ENCODE peak calls at places on chromosomes 7 and 10, in five cellular contexts. One of them, this sample, is unnamed. For H3K4me1 and H3K9me3, the result is how much of the 10 kb centered on the place peaks cover.

GRCh38 chr10:92751534-92751811 is 61.7 kb downstream of the HHEX start:
- DNase-seq in left lung: no peak
- DNase-seq in ovary: no peak
- DNase-seq in adrenal gland: no peak
- DNase-seq in neural progenitor cell: no peak
- DNase-seq in this sample: no peak

GRCh38 chr10:129969528-129970264 is 5.6 kb upstream of the EBF3 start:
- DNase-seq in adrenal gland: no peak
- DNase-seq in ovary: no peak
- DNase-seq in neural progenitor cell: peak
- DNase-seq in left lung: no peak
- DNase-seq in this sample: peak

GRCh38 chr7:121798896-121799295 is 74.1 kb upstream of the PTPRZ1 start:
- DNase-seq in adrenal gland: no peak
- DNase-seq in neural progenitor cell: peak
- DNase-seq in ovary: no peak
- DNase-seq in left lung: no peak
- DNase-seq in this sample: no peak

GRCh38 chr10:114389429-114389828 is 14.9 kb downstream of the AFAP1L2 start:
- DNase-seq in adrenal gland: peak
- DNase-seq in ovary: peak
- DNase-seq in left lung: no peak
- DNase-seq in neural progenitor cell: no peak
- DNase-seq in this sample: peak

GRCh38 chr7:107125475-107125874 is 43.3 kb upstream of the HBP1 start:
- DNase-seq in adrenal gland: no peak
- DNase-seq in neural progenitor cell: no peak
- DNase-seq in ovary: no peak
- DNase-seq in left lung: no peak
- DNase-seq in this sample: no peak

GRCh38 chr7:133248901-133249300 is 4.0 kb upstream of the EXOC4 start:
- DNase-seq in adrenal gland: no peak
- DNase-seq in neural progenitor cell: no peak
- DNase-seq in left lung: no peak
- DNase-seq in ovary: no peak
- DNase-seq in this sample: no peak

GRCh38 chr7:137245890-137246289 is 97.6 kb downstream of the PTN start:
- DNase-seq in left lung: no peak
- DNase-seq in neural progenitor cell: no peak
- DNase-seq in ovary: no peak
- DNase-seq in adrenal gland: no peak
- DNase-seq in this sample: no peak

GRCh38 chr7:50272808-50273207 is 31.7 kb upstream of the IKZF1 start:
- DNase-seq in adrenal gland: no peak
- DNase-seq in ovary: no peak
- DNase-seq in left lung: no peak
- DNase-seq in neural progenitor cell: no peak
- DNase-seq in this sample: no peak

GRCh38 chr7:41826641-41827040 is 123.8 kb upstream of the INHBA start:
- DNase-seq in adrenal gland: no peak
- DNase-seq in ovary: no peak
- DNase-seq in left lung: no peak
- DNase-seq in neural progenitor cell: no peak
- DNase-seq in this sample: no peak

GRCh38 chr7:112104153-112104552 is 102.0 kb downstream of the DOCK4 start:
- DNase-seq in adrenal gland: no peak
- DNase-seq in ovary: no peak
- DNase-seq in left lung: no peak
- DNase-seq in neural progenitor cell: no peak
- DNase-seq in this sample: no peak

GRCh38 chr7:134948736-134949135 is 37.6 kb upstream of the AGBL3 start:
- DNase-seq in left lung: no peak
- DNase-seq in adrenal gland: peak
- DNase-seq in ovary: no peak
- DNase-seq in neural progenitor cell: no peak
- DNase-seq in this sample: no peak

GRCh38 chr7:140342732-140343514 is 55.4 kb downstream of the SLC37A3 start:
- DNase-seq in adrenal gland: peak
- DNase-seq in left lung: no peak
- DNase-seq in ovary: no peak
- DNase-seq in neural progenitor cell: peak
- DNase-seq in this sample: peak

GRCh38 chr10:105956550-105956949 is 1208.0 kb downstream of the SORCS1 start:
- DNase-seq in neural progenitor cell: no peak
- DNase-seq in left lung: no peak
- DNase-seq in adrenal gland: no peak
- DNase-seq in ovary: no peak
- DNase-seq in this sample: no peak

GRCh38 chr10:124262249-124262865 is 156.4 kb downstream of the OAT start:
- DNase-seq in neural progenitor cell: no peak
- DNase-seq in left lung: peak
- DNase-seq in ovary: no peak
- DNase-seq in adrenal gland: no peak
- DNase-seq in this sample: peak

GRCh38 chr7:157575777-157576176 is 239.0 kb downstream of the DNAJB6 start:
- DNase-seq in adrenal gland: no peak
- DNase-seq in left lung: no peak
- DNase-seq in neural progenitor cell: no peak
- DNase-seq in ovary: no peak
- DNase-seq in this sample: no peak

GRCh38 chr10:130493021-130493420 is 356.8 kb downstream of the GLRX3 start:
- DNase-seq in left lung: peak
- DNase-seq in neural progenitor cell: no peak
- DNase-seq in adrenal gland: no peak
- DNase-seq in ovary: no peak
- DNase-seq in this sample: peak

GRCh38 chr7:86991093-86991769 is 68.2 kb downstream of the ELAPOR2 start:
- DNase-seq in neural progenitor cell: no peak
- DNase-seq in left lung: no peak
- DNase-seq in ovary: no peak
- DNase-seq in adrenal gland: no peak
- DNase-seq in this sample: no peak

GRCh38 chr7:100091411-100092181 is 2.8 kb downstream of the COPS6 start:
- DNase-seq in neural progenitor cell: peak
- DNase-seq in adrenal gland: no peak
- DNase-seq in ovary: no peak
- DNase-seq in left lung: no peak
- DNase-seq in this sample: no peak

GRCh38 chr10:27504007-27504890 is at the start of gene RAB18:
- DNase-seq in adrenal gland: peak
- DNase-seq in left lung: peak
- DNase-seq in ovary: peak
- DNase-seq in neural progenitor cell: peak
- DNase-seq in this sample: peak

GRCh38 chr7:20541615-20542349 is 73.7 kb upstream of the ABCB5 start:
- DNase-seq in neural progenitor cell: no peak
- DNase-seq in adrenal gland: no peak
- DNase-seq in ovary: no peak
- DNase-seq in left lung: no peak
- DNase-seq in this sample: no peak

GRCh38 chr7:102860351-102860811 is 52.4 kb upstream of the LRRC17 start:
- DNase-seq in ovary: peak
- DNase-seq in left lung: no peak
- DNase-seq in neural progenitor cell: no peak
- DNase-seq in adrenal gland: no peak
- DNase-seq in this sample: no peak

GRCh38 chr7:80053098-80053497 is 81.5 kb upstream of the GNAI1 start:
- DNase-seq in ovary: no peak
- DNase-seq in left lung: no peak
- DNase-seq in neural progenitor cell: peak
- DNase-seq in adrenal gland: no peak
- DNase-seq in this sample: no peak

GRCh38 chr10:80520661-80521488 is 16.8 kb upstream of the SH2D4B start:
- DNase-seq in neural progenitor cell: no peak
- DNase-seq in adrenal gland: no peak
- DNase-seq in left lung: no peak
- DNase-seq in ovary: no peak
- DNase-seq in this sample: peak

GRCh38 chr10:86649471-86650150 is 4.7 kb upstream of the OPN4 start:
- DNase-seq in ovary: no peak
- DNase-seq in left lung: no peak
- DNase-seq in adrenal gland: no peak
- DNase-seq in neural progenitor cell: no peak
- DNase-seq in this sample: peak

GRCh38 chr7:66419210-66419609 is 209.5 kb upstream of the KCTD7 start:
- DNase-seq in neural progenitor cell: no peak
- DNase-seq in ovary: no peak
- DNase-seq in left lung: no peak
- DNase-seq in adrenal gland: peak
- DNase-seq in this sample: no peak

GRCh38 chr10:68269562-68269961 is 37.6 kb upstream of the ATOH7 start:
- DNase-seq in adrenal gland: no peak
- DNase-seq in left lung: no peak
- DNase-seq in neural progenitor cell: no peak
- DNase-seq in ovary: no peak
- DNase-seq in this sample: no peak

GRCh38 chr10:50431118-50431517 is 179.8 kb upstream of the ASAH2 start:
- DNase-seq in neural progenitor cell: no peak
- DNase-seq in left lung: no peak
- DNase-seq in ovary: no peak
- DNase-seq in adrenal gland: no peak
- DNase-seq in this sample: no peak

GRCh38 chr10:82980321-82980720 is 1105.3 kb downstream of the NRG3 start:
- DNase-seq in neural progenitor cell: no peak
- DNase-seq in adrenal gland: no peak
- DNase-seq in left lung: no peak
- DNase-seq in ovary: no peak
- DNase-seq in this sample: no peak

GRCh38 chr10:2439983-2440382 is 627.4 kb upstream of the PFKP start:
- DNase-seq in ovary: no peak
- DNase-seq in neural progenitor cell: no peak
- DNase-seq in left lung: no peak
- DNase-seq in adrenal gland: no peak
- DNase-seq in this sample: no peak

GRCh38 chr7:42493436-42494198 is 256.6 kb upstream of the GLI3 start:
- DNase-seq in ovary: peak
- DNase-seq in left lung: peak
- DNase-seq in neural progenitor cell: peak
- DNase-seq in adrenal gland: peak
- DNase-seq in this sample: peak

GRCh38 chr7:88141025-88141424 is 78.8 kb downstream of the SRI start:
- DNase-seq in neural progenitor cell: peak
- DNase-seq in ovary: no peak
- DNase-seq in left lung: no peak
- DNase-seq in adrenal gland: no peak
- DNase-seq in this sample: no peak

GRCh38 chr10:58348571-58349033 is 13.8 kb downstream of the UBE2D1 start:
- DNase-seq in ovary: no peak
- DNase-seq in neural progenitor cell: peak
- DNase-seq in adrenal gland: no peak
- DNase-seq in left lung: no peak
- DNase-seq in this sample: no peak

GRCh38 chr10:33559105-33559504 is 224.6 kb upstream of the NRP1 start:
- DNase-seq in left lung: no peak
- DNase-seq in adrenal gland: no peak
- DNase-seq in ovary: peak
- DNase-seq in neural progenitor cell: no peak
- DNase-seq in this sample: peak

GRCh38 chr7:73683056-73683915 is at the start of the genes BUD23 and DNAJC30:
- DNase-seq in ovary: peak
- DNase-seq in left lung: peak
- DNase-seq in adrenal gland: peak
- DNase-seq in neural progenitor cell: peak
- DNase-seq in this sample: peak
- TF ChIP-seq CTCF in ovary: no peak
- TF ChIP-seq CTCF in left lung: no peak
- TF ChIP-seq CTCF in adrenal gland: peak
- TF ChIP-seq CTCF in neural progenitor cell: no peak
- TF ChIP-seq CTCF in this sample: no peak

GRCh38 chr7:151666886-151667285 is 147.2 kb upstream of the RHEB start:
- DNase-seq in neural progenitor cell: no peak
- DNase-seq in left lung: no peak
- DNase-seq in ovary: no peak
- DNase-seq in adrenal gland: no peak
- DNase-seq in this sample: no peak

GRCh38 chr7:151662291-151662690 is 142.6 kb upstream of the RHEB start:
- DNase-seq in left lung: no peak
- DNase-seq in adrenal gland: no peak
- DNase-seq in ovary: no peak
- DNase-seq in neural progenitor cell: no peak
- DNase-seq in this sample: no peak

GRCh38 chr7:151663382-151664100 is 143.8 kb upstream of the RHEB start:
- DNase-seq in left lung: no peak
- DNase-seq in adrenal gland: no peak
- DNase-seq in neural progenitor cell: no peak
- DNase-seq in ovary: no peak
- DNase-seq in this sample: no peak

GRCh38 chr7:151665363-151665762 is 145.7 kb upstream of the RHEB start:
- DNase-seq in left lung: no peak
- DNase-seq in adrenal gland: peak
- DNase-seq in neural progenitor cell: no peak
- DNase-seq in ovary: peak
- DNase-seq in this sample: peak

GRCh38 chr7:151664268-151664667 is 144.6 kb upstream of the RHEB start:
- DNase-seq in ovary: no peak
- DNase-seq in neural progenitor cell: no peak
- DNase-seq in left lung: no peak
- DNase-seq in adrenal gland: no peak
- DNase-seq in this sample: no peak
- H3K4me1 ChIP-seq in ovary: under half
- H3K4me1 ChIP-seq in neural progenitor cell: under half
- H3K4me1 ChIP-seq in left lung: under half
- H3K4me1 ChIP-seq in adrenal gland: under half
- H3K4me1 ChIP-seq in this sample: under half

GRCh38 chr7:154861589-154861988 is 141.3 kb downstream of the PAXIP1 start:
- DNase-seq in ovary: no peak
- DNase-seq in neural progenitor cell: no peak
- DNase-seq in adrenal gland: no peak
- DNase-seq in left lung: no peak
- DNase-seq in this sample: no peak
- H3K9me3 ChIP-seq in ovary: under half
- H3K9me3 ChIP-seq in neural progenitor cell: under half
- H3K9me3 ChIP-seq in adrenal gland: under half
- H3K9me3 ChIP-seq in left lung: under half
- H3K9me3 ChIP-seq in this sample: under half

GRCh38 chr7:9889557-9889956 is 1084.1 kb upstream of the PHF14 start:
- DNase-seq in left lung: no peak
- DNase-seq in adrenal gland: peak
- DNase-seq in neural progenitor cell: no peak
- DNase-seq in ovary: no peak
- DNase-seq in this sample: no peak

GRCh38 chr7:9891056-9891455 is 1082.6 kb upstream of the PHF14 start:
- DNase-seq in adrenal gland: no peak
- DNase-seq in left lung: no peak
- DNase-seq in neural progenitor cell: no peak
- DNase-seq in ovary: no peak
- DNase-seq in this sample: no peak

DNA sequence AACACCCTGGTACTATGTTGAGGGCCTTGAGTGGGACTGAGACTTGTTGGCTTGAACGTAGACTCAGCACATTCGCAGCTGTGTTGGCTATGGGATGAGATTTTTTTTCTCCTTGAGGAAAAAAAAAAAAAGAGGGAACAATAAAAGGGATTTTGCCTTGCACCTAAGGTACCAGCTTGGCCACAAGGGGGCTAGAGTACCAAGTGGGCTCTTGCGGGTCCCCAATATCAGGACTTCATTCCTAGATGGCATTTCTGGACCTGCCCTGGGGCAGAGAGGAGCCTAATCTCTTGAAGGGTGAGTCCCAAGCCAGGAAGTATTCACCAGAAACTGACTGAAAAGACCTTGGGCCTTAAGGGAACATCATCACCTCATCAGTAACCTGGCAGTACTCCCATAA is 1083.6 kb upstream of the PHF14 start:
- DNase-seq in left lung: no peak
- DNase-seq in ovary: no peak
- DNase-seq in adrenal gland: no peak
- DNase-seq in neural progenitor cell: peak
- DNase-seq in this sample: no peak
- TF ChIP-seq CTCF in left lung: no peak
- TF ChIP-seq CTCF in ovary: no peak
- TF ChIP-seq CTCF in adrenal gland: no peak
- TF ChIP-seq CTCF in neural progenitor cell: peak
- TF ChIP-seq CTCF in this sample: no peak

This sample was measured in sigmoid colon.